ENCODE peak calls at places on chromosomes 11 and 22, in seven cellular contexts. Z is mesendoderm, C is ovary, G is adrenal gland, E is cardiac muscle cell, P is thoracic aorta, X is IMR-90. J is an unnamed sample. For H3K4me1, the result is how much of the 10 kb centered on the place peaks cover.

GRCh38 chr11:44316388-44317240 is 6.7 kb upstream of the ALX4 start:
- DNase-seq in E (no peak), Z (no peak), X (no peak), G (no peak), C (no peak), P (no peak), J (peak)

GRCh38 chr11:67254768-67255167 is 11.5 kb upstream of the GRK2 start:
- DNase-seq in G (no peak), P (no peak), E (no peak), C (no peak), X (no peak), Z (no peak), J (no peak)

GRCh38 chr11:2761131-2762030 is 61.6 kb upstream of the KCNQ1OT1 start:
- DNase-seq in P (no peak), C (peak), E (no peak), G (peak), X (no peak), Z (no peak), J (no peak)

GRCh38 chr11:10651579-10652361 is 41.8 kb downstream of the IRAG1 start:
- DNase-seq in X (no peak), P (peak), C (no peak), E (no peak), G (no peak), Z (no peak), J (no peak)

GRCh38 chr11:43358308-43358669 is 431 bp upstream of the TTC17 start:
- DNase-seq in X (no peak), G (no peak), Z (no peak), E (peak), P (no peak), C (no peak), J (no peak)

GRCh38 chr22:32005453-32005852 is 37.6 kb upstream of the SLC5A1 start:
- DNase-seq in Z (peak), G (no peak), P (no peak), X (peak), C (no peak), E (no peak), J (no peak)

GRCh38 chr11:65883786-65884715 is 4.2 kb downstream of the FIBP start:
- DNase-seq in X (no peak), Z (no peak), G (no peak), P (no peak), C (no peak), E (no peak), J (no peak)

GRCh38 chr11:68313574-68314202 is 1.3 kb downstream of the LRP5 start:
- DNase-seq in G (no peak), C (no peak), E (peak), X (peak), P (no peak), Z (no peak), J (no peak)

GRCh38 chr22:36405671-36406070 is 17.9 kb upstream of the MYH9 start:
- DNase-seq in C (no peak), E (no peak), Z (no peak), G (peak), P (no peak), X (no peak), J (no peak)

DNA sequence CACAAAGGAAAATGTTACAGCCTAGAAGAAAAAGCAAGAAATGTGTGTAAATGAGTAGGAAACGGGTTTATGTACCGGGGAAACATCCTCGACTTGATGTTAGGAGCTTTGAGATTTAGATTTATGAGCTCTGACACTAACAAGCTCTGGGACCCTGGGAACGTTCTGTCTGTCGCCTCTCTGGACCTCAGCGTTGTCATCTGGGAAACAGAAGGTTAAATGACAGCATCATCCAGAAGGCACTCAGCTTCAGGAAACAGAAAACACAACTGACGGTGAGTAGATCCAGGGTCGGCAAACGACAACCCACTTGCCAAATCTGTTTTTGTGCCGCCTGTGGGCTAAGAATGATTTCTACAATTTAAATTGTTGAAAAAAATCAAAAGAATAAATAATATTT is 46.9 kb upstream of the SYT13 start:
- DNase-seq in X (no peak), P (no peak), G (no peak), C (no peak), E (no peak), Z (no peak), J (no peak)
- H3K4me3 ChIP-seq in X (peak), P (peak), G (no peak), C (peak), E (no peak), Z (no peak), J (peak)

DNA sequence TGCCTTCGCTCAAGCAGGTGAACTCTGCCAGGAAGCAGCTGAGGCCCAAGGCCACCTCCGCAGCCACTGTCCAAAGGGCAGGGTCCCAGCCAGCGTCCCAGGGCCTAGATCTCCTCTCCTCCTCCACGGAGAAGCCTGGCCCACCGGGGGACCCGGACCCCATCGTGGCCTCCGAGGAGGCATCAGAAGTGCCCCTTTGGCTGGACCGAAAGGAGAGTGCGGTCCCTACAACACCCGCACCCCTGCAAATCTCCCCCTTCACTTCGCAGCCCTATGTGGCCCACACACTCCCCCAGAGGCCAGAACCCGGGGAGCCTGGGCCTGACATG is 123.4 kb downstream of the SEZ6L start:
- DNase-seq in P (no peak), X (no peak), Z (no peak), G (no peak), C (no peak), E (no peak), J (no peak)
- H3K4me1 ChIP-seq in P (under half), X (under half), Z (under half), G (under half), C (under half), E (under half), J (under half)

GRCh38 chr11:64305075-64305690 is at the start of gene ESRRA:
- DNase-seq in P (peak), E (peak), C (peak), X (peak), Z (peak), G (peak), J (peak)
- H3K27ac ChIP-seq in P (peak), E (peak), C (no peak), X (peak), Z (peak), G (peak), J (peak)

DNA sequence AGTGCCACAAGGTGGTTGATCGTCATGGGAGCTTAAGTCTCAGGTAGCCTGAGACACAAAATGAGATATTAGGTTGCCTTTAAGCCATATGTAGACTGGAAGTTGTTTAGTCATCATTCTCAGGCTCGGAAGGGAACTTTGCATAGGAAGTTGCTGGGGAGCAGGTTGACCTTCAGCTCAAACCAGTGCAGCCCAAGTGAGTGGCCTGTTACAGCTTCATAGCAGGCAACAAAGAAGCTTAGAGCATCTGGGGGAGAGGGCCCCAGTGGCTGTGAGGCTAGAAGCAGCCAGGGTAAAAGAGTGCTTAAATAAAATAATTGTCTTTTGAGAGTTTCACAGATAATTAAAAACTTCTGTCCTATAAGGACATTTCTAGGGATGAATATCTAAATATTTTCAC is 404.0 kb downstream of the GUCY1A2 start:
- DNase-seq in Z (no peak), C (no peak), E (no peak), X (no peak), P (no peak), G (no peak), J (no peak)
- H3K4me3 ChIP-seq in Z (no peak), C (no peak), E (no peak), X (no peak), P (no peak), G (no peak), J (no peak)

GRCh38 chr11:122399375-122399774 is 256.1 kb upstream of the UBASH3B start:
- DNase-seq in E (no peak), X (no peak), Z (no peak), G (no peak), C (no peak), P (no peak), J (no peak)

GRCh38 chr11:122395282-122395681 is 260.2 kb upstream of the UBASH3B start:
- DNase-seq in P (no peak), G (no peak), X (no peak), E (no peak), Z (no peak), C (no peak), J (no peak)

GRCh38 chr11:122394326-122394725 is 261.2 kb upstream of the UBASH3B start:
- DNase-seq in E (no peak), C (no peak), P (no peak), G (no peak), X (no peak), Z (no peak), J (no peak)

GRCh38 chr11:122398851-122399250 is 256.7 kb upstream of the UBASH3B start:
- DNase-seq in X (no peak), Z (no peak), P (no peak), E (no peak), C (no peak), G (no peak), J (no peak)

DNA sequence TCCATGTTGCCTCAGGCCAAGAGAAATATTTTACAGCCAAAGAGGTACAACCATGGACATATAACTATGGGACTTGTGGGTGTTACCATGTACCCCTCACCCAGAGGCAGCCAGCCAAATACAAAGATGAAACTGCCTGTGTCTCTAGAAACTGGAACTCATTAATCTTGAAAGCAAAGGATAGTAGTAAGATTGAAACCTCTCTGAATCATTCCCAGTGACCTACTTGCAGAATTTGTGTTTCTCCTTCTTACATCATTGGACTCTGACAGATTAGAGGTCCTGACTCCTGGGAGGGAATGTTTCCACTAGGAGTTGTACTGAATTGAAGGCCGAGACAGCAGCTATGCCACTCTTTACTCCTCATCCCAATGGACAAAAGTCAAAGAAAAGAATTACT is 257.4 kb upstream of the UBASH3B start:
- DNase-seq in P (no peak), C (no peak), G (peak), E (no peak), X (peak), Z (no peak), J (no peak)
- H3K4me1 ChIP-seq in P (under half), C (under half), G (under half), E (under half), X (under half), Z (under half), J (under half)

DNA sequence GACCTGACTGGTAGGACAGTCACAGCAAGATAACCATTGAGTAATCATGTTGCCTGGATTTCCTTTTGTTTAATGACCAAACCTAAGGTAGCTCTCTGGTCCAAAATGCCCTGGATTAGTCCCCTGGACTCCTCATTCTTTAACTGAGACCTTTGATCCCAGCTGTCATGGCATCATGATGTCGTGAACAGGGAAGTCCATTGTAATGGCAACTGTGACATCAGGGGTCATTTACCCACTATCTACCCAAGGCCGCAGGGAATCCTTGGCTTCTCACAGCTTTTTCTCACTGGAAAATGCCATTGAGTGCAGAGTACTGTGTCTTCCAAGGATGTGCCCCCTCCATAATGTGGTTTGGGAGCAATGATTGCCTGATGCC is 29.1 kb upstream of the IGLL5 start:
- DNase-seq in Z (no peak), E (no peak), X (no peak), G (no peak), C (no peak), P (no peak), J (no peak)
- H3K27ac ChIP-seq in Z (no peak), E (no peak), X (no peak), G (no peak), C (no peak), P (no peak), J (no peak)

J was measured in uterus.